ENCODE peak calls at places on chromosomes 7 and 10, in ten cellular contexts. One of them, this sample, is unnamed.

GRCh38 chr10:43230909-43231522 is 35.8 kb downstream of the RASGEF1A start:
- DNase-seq in upper lobe of left lung: no peak
- DNase-seq in AG04450: no peak
- DNase-seq in cardiac muscle cell: no peak
- DNase-seq in spleen: peak
- DNase-seq in A549: no peak
- DNase-seq in neural progenitor cell: no peak
- DNase-seq in IMR-90: no peak
- DNase-seq in hepatocyte: no peak
- DNase-seq in tibial artery: peak
- DNase-seq in this sample: peak

GRCh38 chr7:95950698-95951097 is 178.3 kb downstream of the DYNC1I1 start:
- DNase-seq in upper lobe of left lung: no peak
- DNase-seq in AG04450: no peak
- DNase-seq in cardiac muscle cell: no peak
- DNase-seq in spleen: no peak
- DNase-seq in A549: no peak
- DNase-seq in neural progenitor cell: no peak
- DNase-seq in IMR-90: no peak
- DNase-seq in hepatocyte: no peak
- DNase-seq in tibial artery: no peak
- DNase-seq in this sample: no peak

GRCh38 chr7:157271315-157271990 is 65.4 kb upstream of the DNAJB6 start:
- DNase-seq in upper lobe of left lung: no peak
- DNase-seq in AG04450: no peak
- DNase-seq in cardiac muscle cell: no peak
- DNase-seq in spleen: no peak
- DNase-seq in A549: no peak
- DNase-seq in neural progenitor cell: no peak
- DNase-seq in IMR-90: peak
- DNase-seq in hepatocyte: no peak
- DNase-seq in tibial artery: no peak
- DNase-seq in this sample: no peak

GRCh38 chr10:102935939-102936605 is 18.0 kb downstream of the CNNM2 start:
- DNase-seq in upper lobe of left lung: no peak
- DNase-seq in AG04450: no peak
- DNase-seq in cardiac muscle cell: no peak
- DNase-seq in spleen: no peak
- DNase-seq in A549: no peak
- DNase-seq in neural progenitor cell: no peak
- DNase-seq in IMR-90: no peak
- DNase-seq in hepatocyte: no peak
- DNase-seq in tibial artery: no peak
- DNase-seq in this sample: no peak

GRCh38 chr7:100000239-100000638 is 15.2 kb upstream of the ZKSCAN1 start:
- DNase-seq in upper lobe of left lung: no peak
- DNase-seq in AG04450: no peak
- DNase-seq in cardiac muscle cell: no peak
- DNase-seq in spleen: peak
- DNase-seq in A549: no peak
- DNase-seq in neural progenitor cell: no peak
- DNase-seq in IMR-90: no peak
- DNase-seq in hepatocyte: no peak
- DNase-seq in tibial artery: no peak
- DNase-seq in this sample: no peak

GRCh38 chr7:44307301-44307900 is 18.0 kb downstream of the CAMK2B start:
- DNase-seq in upper lobe of left lung: no peak
- DNase-seq in AG04450: no peak
- DNase-seq in cardiac muscle cell: peak
- DNase-seq in spleen: no peak
- DNase-seq in A549: peak
- DNase-seq in neural progenitor cell: peak
- DNase-seq in IMR-90: peak
- DNase-seq in hepatocyte: no peak
- DNase-seq in tibial artery: no peak
- DNase-seq in this sample: peak

GRCh38 chr7:142478479-142479220 is 220.8 kb upstream of the PRSS58 start:
- DNase-seq in upper lobe of left lung: no peak
- DNase-seq in AG04450: no peak
- DNase-seq in cardiac muscle cell: peak
- DNase-seq in spleen: no peak
- DNase-seq in A549: peak
- DNase-seq in neural progenitor cell: peak
- DNase-seq in IMR-90: peak
- DNase-seq in hepatocyte: peak
- DNase-seq in tibial artery: peak
- DNase-seq in this sample: no peak

GRCh38 chr7:115088938-115089337 is 167.0 kb downstream of the MDFIC start:
- DNase-seq in upper lobe of left lung: no peak
- DNase-seq in AG04450: no peak
- DNase-seq in cardiac muscle cell: no peak
- DNase-seq in spleen: no peak
- DNase-seq in A549: no peak
- DNase-seq in neural progenitor cell: no peak
- DNase-seq in IMR-90: no peak
- DNase-seq in hepatocyte: no peak
- DNase-seq in tibial artery: no peak
- DNase-seq in this sample: no peak

GRCh38 chr7:39592586-39592985 is 26.4 kb downstream of the YAE1 start:
- DNase-seq in upper lobe of left lung: no peak
- DNase-seq in AG04450: no peak
- DNase-seq in cardiac muscle cell: no peak
- DNase-seq in spleen: no peak
- DNase-seq in A549: no peak
- DNase-seq in neural progenitor cell: no peak
- DNase-seq in IMR-90: peak
- DNase-seq in hepatocyte: no peak
- DNase-seq in tibial artery: no peak
- DNase-seq in this sample: no peak

GRCh38 chr10:127993281-127993680 is 86.4 kb downstream of the PTPRE start:
- DNase-seq in upper lobe of left lung: no peak
- DNase-seq in AG04450: no peak
- DNase-seq in cardiac muscle cell: no peak
- DNase-seq in spleen: no peak
- DNase-seq in A549: no peak
- DNase-seq in neural progenitor cell: no peak
- DNase-seq in IMR-90: no peak
- DNase-seq in hepatocyte: no peak
- DNase-seq in tibial artery: no peak
- DNase-seq in this sample: peak

GRCh38 chr7:148982596-148983219 is 45.6 kb downstream of the PDIA4 start:
- DNase-seq in upper lobe of left lung: no peak
- DNase-seq in AG04450: no peak
- DNase-seq in cardiac muscle cell: peak
- DNase-seq in spleen: peak
- DNase-seq in A549: no peak
- DNase-seq in neural progenitor cell: peak
- DNase-seq in IMR-90: peak
- DNase-seq in hepatocyte: peak
- DNase-seq in tibial artery: no peak
- DNase-seq in this sample: no peak

GRCh38 chr7:2876031-2876862 is 32.1 kb upstream of the GNA12 start:
- DNase-seq in upper lobe of left lung: no peak
- DNase-seq in AG04450: no peak
- DNase-seq in cardiac muscle cell: no peak
- DNase-seq in spleen: no peak
- DNase-seq in A549: no peak
- DNase-seq in neural progenitor cell: no peak
- DNase-seq in IMR-90: peak
- DNase-seq in hepatocyte: no peak
- DNase-seq in tibial artery: no peak
- DNase-seq in this sample: no peak

DNA sequence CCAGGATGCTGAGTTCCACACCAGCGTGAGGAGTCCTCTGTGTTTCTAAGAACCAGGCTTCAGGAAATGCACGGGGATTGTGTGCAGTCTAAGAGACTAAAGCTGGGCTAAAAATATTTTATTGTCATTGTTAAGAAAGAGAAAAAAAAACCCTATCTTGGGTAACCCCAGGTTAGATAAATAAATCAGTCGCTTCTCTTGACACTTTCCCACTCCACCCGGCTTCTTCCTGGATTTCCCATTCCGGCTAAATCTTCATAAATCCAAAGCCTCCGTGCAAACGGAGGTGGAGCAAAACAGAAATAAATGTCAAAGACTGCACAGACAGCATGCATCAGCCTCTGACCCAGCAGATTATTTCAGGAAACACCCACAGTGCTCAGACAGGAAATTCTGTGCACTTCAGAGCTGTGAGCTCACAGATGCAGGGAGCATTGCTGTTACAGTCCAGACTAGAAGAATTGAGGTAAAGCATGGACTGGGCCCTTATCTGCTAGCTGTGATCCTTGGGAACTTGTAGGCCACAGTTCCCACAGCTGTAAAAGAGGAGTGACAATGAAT is 44.8 kb upstream of the GRID1 start:
- DNase-seq in upper lobe of left lung: no peak
- DNase-seq in AG04450: peak
- DNase-seq in cardiac muscle cell: peak
- DNase-seq in spleen: no peak
- DNase-seq in A549: no peak
- DNase-seq in neural progenitor cell: no peak
- DNase-seq in IMR-90: peak
- DNase-seq in hepatocyte: peak
- DNase-seq in tibial artery: no peak
- DNase-seq in this sample: no peak
- H3K27ac ChIP-seq in upper lobe of left lung: peak
- H3K27ac ChIP-seq in AG04450: peak
- H3K27ac ChIP-seq in cardiac muscle cell: peak
- H3K27ac ChIP-seq in spleen: no peak
- H3K27ac ChIP-seq in A549: no peak
- H3K27ac ChIP-seq in neural progenitor cell: no peak
- H3K27ac ChIP-seq in IMR-90: peak
- H3K27ac ChIP-seq in hepatocyte: peak
- H3K27ac ChIP-seq in tibial artery: peak
- H3K27ac ChIP-seq in this sample: peak

GRCh38 chr10:51937313-51937712 is 237.9 kb upstream of the CSTF2T start:
- DNase-seq in upper lobe of left lung: no peak
- DNase-seq in AG04450: peak
- DNase-seq in cardiac muscle cell: no peak
- DNase-seq in spleen: no peak
- DNase-seq in A549: no peak
- DNase-seq in neural progenitor cell: no peak
- DNase-seq in IMR-90: peak
- DNase-seq in hepatocyte: no peak
- DNase-seq in tibial artery: no peak
- DNase-seq in this sample: no peak
- H3K4me3 ChIP-seq in upper lobe of left lung: no peak
- H3K4me3 ChIP-seq in AG04450: peak
- H3K4me3 ChIP-seq in cardiac muscle cell: no peak
- H3K4me3 ChIP-seq in spleen: no peak
- H3K4me3 ChIP-seq in A549: no peak
- H3K4me3 ChIP-seq in neural progenitor cell: no peak
- H3K4me3 ChIP-seq in IMR-90: no peak
- H3K4me3 ChIP-seq in hepatocyte: no peak
- H3K4me3 ChIP-seq in tibial artery: peak
- H3K4me3 ChIP-seq in this sample: peak

GRCh38 chr10:49649936-49650723 is 29.3 kb upstream of the C10orf53 start:
- DNase-seq in upper lobe of left lung: no peak
- DNase-seq in AG04450: no peak
- DNase-seq in cardiac muscle cell: no peak
- DNase-seq in spleen: no peak
- DNase-seq in A549: no peak
- DNase-seq in neural progenitor cell: no peak
- DNase-seq in IMR-90: no peak
- DNase-seq in hepatocyte: no peak
- DNase-seq in tibial artery: no peak
- DNase-seq in this sample: peak
- H3K27ac ChIP-seq in upper lobe of left lung: no peak
- H3K27ac ChIP-seq in AG04450: no peak
- H3K27ac ChIP-seq in cardiac muscle cell: no peak
- H3K27ac ChIP-seq in spleen: no peak
- H3K27ac ChIP-seq in A549: no peak
- H3K27ac ChIP-seq in neural progenitor cell: no peak
- H3K27ac ChIP-seq in IMR-90: no peak
- H3K27ac ChIP-seq in hepatocyte: no peak
- H3K27ac ChIP-seq in tibial artery: no peak
- H3K27ac ChIP-seq in this sample: no peak

GRCh38 chr10:44954962-44955361 is 4.6 kb upstream of the RASSF4 start:
- DNase-seq in upper lobe of left lung: no peak
- DNase-seq in AG04450: no peak
- DNase-seq in cardiac muscle cell: no peak
- DNase-seq in spleen: no peak
- DNase-seq in A549: no peak
- DNase-seq in neural progenitor cell: no peak
- DNase-seq in IMR-90: no peak
- DNase-seq in hepatocyte: no peak
- DNase-seq in tibial artery: no peak
- DNase-seq in this sample: no peak

GRCh38 chr10:44956176-44956575 is 3.4 kb upstream of the RASSF4 start:
- DNase-seq in upper lobe of left lung: no peak
- DNase-seq in AG04450: no peak
- DNase-seq in cardiac muscle cell: no peak
- DNase-seq in spleen: peak
- DNase-seq in A549: no peak
- DNase-seq in neural progenitor cell: no peak
- DNase-seq in IMR-90: no peak
- DNase-seq in hepatocyte: no peak
- DNase-seq in tibial artery: no peak
- DNase-seq in this sample: peak

GRCh38 chr10:44952779-44953231 is 6.8 kb upstream of the RASSF4 start:
- DNase-seq in upper lobe of left lung: no peak
- DNase-seq in AG04450: no peak
- DNase-seq in cardiac muscle cell: peak
- DNase-seq in spleen: no peak
- DNase-seq in A549: no peak
- DNase-seq in neural progenitor cell: no peak
- DNase-seq in IMR-90: no peak
- DNase-seq in hepatocyte: no peak
- DNase-seq in tibial artery: no peak
- DNase-seq in this sample: peak

GRCh38 chr10:44956717-44957706 is 2.6 kb upstream of the RASSF4 start:
- DNase-seq in upper lobe of left lung: no peak
- DNase-seq in AG04450: no peak
- DNase-seq in cardiac muscle cell: no peak
- DNase-seq in spleen: peak
- DNase-seq in A549: no peak
- DNase-seq in neural progenitor cell: no peak
- DNase-seq in IMR-90: no peak
- DNase-seq in hepatocyte: no peak
- DNase-seq in tibial artery: no peak
- DNase-seq in this sample: no peak

DNA sequence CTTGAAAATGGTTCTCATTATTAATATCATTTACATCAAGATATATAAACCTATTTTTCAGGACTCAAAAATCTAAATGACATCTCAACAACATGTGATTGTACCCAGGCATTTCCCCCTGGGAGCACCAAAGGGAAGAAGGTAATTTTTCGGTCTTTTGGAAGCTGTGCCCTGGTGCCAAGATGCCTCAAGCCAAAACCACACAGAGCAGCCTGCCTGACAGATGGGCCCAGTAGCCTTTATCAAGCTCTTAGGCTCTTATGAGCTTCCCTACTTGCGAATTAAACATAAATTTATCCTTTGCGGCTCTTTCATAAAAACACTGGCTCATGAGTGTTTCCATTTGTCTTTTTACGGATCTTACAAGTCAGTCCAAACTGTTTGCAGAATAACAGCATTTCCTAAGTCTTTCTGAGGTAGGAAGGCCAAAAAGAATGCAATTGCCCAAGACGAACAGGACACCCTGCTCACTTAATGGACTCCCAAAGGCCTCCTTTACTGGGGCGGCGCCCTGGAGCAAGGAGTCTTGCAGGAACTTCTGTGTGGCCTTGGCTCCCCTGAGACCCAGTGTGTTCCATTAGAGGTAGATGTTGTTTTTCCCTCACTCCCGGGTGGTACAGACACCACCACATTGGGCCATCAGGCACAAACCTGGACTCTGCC is 4.1 kb upstream of the RASSF4 start:
- DNase-seq in upper lobe of left lung: no peak
- DNase-seq in AG04450: no peak
- DNase-seq in cardiac muscle cell: no peak
- DNase-seq in spleen: peak
- DNase-seq in A549: no peak
- DNase-seq in neural progenitor cell: no peak
- DNase-seq in IMR-90: no peak
- DNase-seq in hepatocyte: no peak
- DNase-seq in tibial artery: peak
- DNase-seq in this sample: peak
- H3K4me3 ChIP-seq in upper lobe of left lung: no peak
- H3K4me3 ChIP-seq in AG04450: no peak
- H3K4me3 ChIP-seq in cardiac muscle cell: no peak
- H3K4me3 ChIP-seq in spleen: no peak
- H3K4me3 ChIP-seq in A549: no peak
- H3K4me3 ChIP-seq in neural progenitor cell: no peak
- H3K4me3 ChIP-seq in IMR-90: no peak
- H3K4me3 ChIP-seq in hepatocyte: no peak
- H3K4me3 ChIP-seq in tibial artery: no peak
- H3K4me3 ChIP-seq in this sample: no peak